ENCODE peak calls at places on chromosomes 13 and 19, in five cellular contexts. L is GOT3, D is germinal center, J is NCI-H1092 treated with DMSO at 0.1 percent for 48 hours, E is SW 1271. M is an unnamed sample.

GRCh38 chr13:97116754-97117153 is 105.4 kb upstream of the MBNL2 start:
- DNase-seq in L (no peak), D (no peak), J (no peak), E (no peak), M (peak; percentile 57)

GRCh38 chr19:47458672-47459071 is 13.0 kb downstream of the SLC8A2 start:
- DNase-seq in L (no peak), D (no peak), J (no peak), E (no peak), M (no peak)

GRCh38 chr19:18435848-18436631 is 1.9 kb downstream of the ISYNA1 start:
- DNase-seq in L (no peak), D (no peak), J (no peak), E (no peak), M (no peak)

GRCh38 chr19:9672893-9673292 is 2.0 kb downstream of the ZNF562 start:
- DNase-seq in L (no peak), D (no peak), J (no peak), E (no peak), M (no peak)

GRCh38 chr19:41934849-41935374 is 6.7 kb upstream of the ERFL start:
- DNase-seq in L (no peak), D (peak; percentile 79), J (peak; percentile 40), E (peak; percentile 22), M (peak; percentile 46)

GRCh38 chr13:29435125-29435911 is 160.2 kb downstream of the SLC7A1 start:
- DNase-seq in L (no peak), D (no peak), J (no peak), E (no peak), M (peak; percentile 4)

GRCh38 chr13:85601526-85601925 is 197.7 kb downstream of the SLITRK6 start:
- DNase-seq in L (no peak), D (no peak), J (no peak), E (no peak), M (no peak)

GRCh38 chr19:4624733-4625362 is 14.5 kb upstream of the TNFAIP8L1 start:
- DNase-seq in L (no peak), D (no peak), J (no peak), E (no peak), M (peak; percentile 44)

GRCh38 chr13:30905932-30906383 is at the start of gene MEDAG:
- DNase-seq in L (peak; percentile 39), D (no peak), J (no peak), E (no peak), M (no peak)

GRCh38 chr19:1252221-1252817 is 3.9 kb downstream of the MIDN start:
- DNase-seq in L (peak; percentile 78), D (peak; percentile 44), J (no peak), E (no peak), M (no peak)

GRCh38 chr19:10683582-10683981 is 17.7 kb upstream of the QTRT1 start:
- DNase-seq in L (no peak), D (no peak), J (no peak), E (no peak), M (no peak)

GRCh38 chr19:4911314-4911713 is 2.0 kb downstream of the UHRF1 start:
- DNase-seq in L (no peak), D (no peak), J (no peak), E (no peak), M (no peak)

GRCh38 chr19:18832331-18833140 is 777 bp downstream of the UPF1 start:
- DNase-seq in L (no peak), D (peak; percentile 48), J (no peak), E (no peak), M (no peak)

GRCh38 chr19:5542665-5543064 is 25.1 kb downstream of the TINCR start:
- DNase-seq in L (no peak), D (no peak), J (no peak), E (no peak), M (peak; percentile 20)

GRCh38 chr13:36447501-36447900 is 15.2 kb downstream of the CCNA1 start:
- DNase-seq in L (no peak), D (no peak), J (no peak), E (no peak), M (no peak)

GRCh38 chr19:2636897-2637683 is 65.4 kb downstream of the GNG7 start:
- DNase-seq in L (no peak), D (peak; percentile 88), J (peak; percentile 23), E (no peak), M (peak; percentile 22)

GRCh38 chr13:72314210-72314609 is 413.2 kb downstream of the MZT1 start:
- DNase-seq in L (no peak), D (no peak), J (no peak), E (no peak), M (no peak)

GRCh38 chr13:37164635-37165034 is 59.2 kb upstream of the CSNK1A1L start:
- DNase-seq in L (no peak), D (no peak), J (no peak), E (no peak), M (no peak)